ENCODE peak calls at places on chromosomes 4 and X, in seven cellular contexts. L is D341Med; A is Calu3; M is posterior vena cava; F is lower lobe of right lung; Q is C1 segment of cervical spinal cord; J is stimulated activated CD4-positive, alpha-beta T cell treated with anti-CD3 and anti-CD28 coated beads, Interleukin-2, amount 100 ng/mL, for 24 hours. W is an unnamed sample.

GRCh38 chrX:154724999-154725756 is 25.7 kb downstream of the GAB3 start:
- DNase-seq in A (no peak), F (no peak), L (no peak), J (no peak), Q (no peak), M (no peak), W (no peak)

GRCh38 chr4:23084559-23085248 is 392.0 kb downstream of the GBA3 start:
- DNase-seq in Q (no peak), F (no peak), J (no peak), M (no peak), A (peak; percentile 53), L (no peak), W (no peak)

GRCh38 chr4:68693325-68694075 is 23.0 kb upstream of the UGT2B15 start:
- DNase-seq in Q (no peak), J (no peak), F (no peak), M (no peak), L (no peak), A (no peak), W (no peak)

GRCh38 chr4:120749445-120750151 is 172.9 kb downstream of the PRDM5 start:
- DNase-seq in F (no peak), M (no peak), Q (no peak), L (no peak), A (no peak), J (no peak), W (peak; percentile 81)

GRCh38 chr4:69684821-69685220 is 31.8 kb upstream of the UGT2A1 start:
- DNase-seq in M (no peak), F (no peak), A (no peak), Q (no peak), J (no peak), L (no peak), W (no peak)

GRCh38 chr4:69095301-69095731 is 958 bp upstream of the UGT2B7 start:
- DNase-seq in J (no peak), M (no peak), Q (no peak), A (no peak), F (no peak), L (no peak), W (no peak)

GRCh38 chr4:142274137-142274536 is 572.0 kb downstream of the INPP4B start:
- DNase-seq in F (no peak), M (no peak), J (no peak), Q (no peak), L (no peak), A (no peak), W (peak; percentile 11)

GRCh38 chr4:7041851-7042696 is 1.1 kb upstream of the TADA2B start:
- DNase-seq in A (peak; percentile 47), J (no peak), M (peak; percentile 92), L (no peak), Q (no peak), F (peak; percentile 84), W (no peak)

GRCh38 chrX:147376601-147377387 is 534.9 kb upstream of the FMR1 start:
- DNase-seq in L (no peak), J (no peak), F (peak; percentile 4), A (no peak), Q (no peak), M (no peak), W (no peak)

GRCh38 chr4:44869985-44870384 is 143.6 kb upstream of the GNPDA2 start:
- DNase-seq in J (no peak), M (peak; percentile 64), L (no peak), Q (no peak), F (no peak), A (no peak), W (no peak)

GRCh38 chr4:15232725-15233597 is 194.9 kb upstream of the C1QTNF7 start:
- DNase-seq in L (no peak), A (no peak), M (no peak), J (peak; percentile 17), Q (peak; percentile 16), F (no peak), W (peak; percentile 74)

GRCh38 chr4:168993724-168994510 is 16.1 kb downstream of the CBR4 start:
- DNase-seq in Q (no peak), J (no peak), A (no peak), M (no peak), L (no peak), F (no peak), W (peak; percentile 66)

GRCh38 chr4:10082047-10082446 is 34.6 kb downstream of the WDR1 start:
- DNase-seq in M (peak; percentile 78), A (no peak), Q (no peak), L (no peak), J (peak; percentile 6), F (peak; percentile 14), W (no peak)

GRCh38 chr4:80610845-80611244 is 275.3 kb downstream of the CFAP299 start:
- DNase-seq in M (no peak), F (no peak), L (no peak), A (peak; percentile 4), Q (no peak), J (no peak), W (peak; percentile 85)

W was measured in myocyte.